ENCODE peak calls at places on chromosomes 11 and 22, in six cellular contexts. One of them, this sample, is unnamed.

GRCh38 chr22:33470456-33470855 is 412.3 kb upstream of the SYN3 start:
- DNase-seq in endothelial cell of umbilical vein: no peak
- DNase-seq in pancreas: no peak
- DNase-seq in right atrium auricular region: no peak
- DNase-seq in IMR-90: no peak
- DNase-seq in CD4-positive, alpha-beta T cell: no peak
- DNase-seq in this sample: no peak

GRCh38 chr11:16844268-16844667 is 105.8 kb downstream of the C11orf58 start:
- DNase-seq in endothelial cell of umbilical vein: no peak
- DNase-seq in pancreas: no peak
- DNase-seq in right atrium auricular region: no peak
- DNase-seq in IMR-90: no peak
- DNase-seq in CD4-positive, alpha-beta T cell: no peak
- DNase-seq in this sample: no peak

GRCh38 chr11:12862761-12863469 is 146.2 kb upstream of the RASSF10 start:
- DNase-seq in endothelial cell of umbilical vein: peak
- DNase-seq in pancreas: no peak
- DNase-seq in right atrium auricular region: no peak
- DNase-seq in IMR-90: peak
- DNase-seq in CD4-positive, alpha-beta T cell: no peak
- DNase-seq in this sample: peak

GRCh38 chr22:30889268-30889995 is 79.1 kb downstream of the MORC2 start:
- DNase-seq in endothelial cell of umbilical vein: no peak
- DNase-seq in pancreas: no peak
- DNase-seq in right atrium auricular region: no peak
- DNase-seq in IMR-90: no peak
- DNase-seq in CD4-positive, alpha-beta T cell: peak
- DNase-seq in this sample: no peak

GRCh38 chr22:31160328-31160978 is 471 bp downstream of the RNF185 start:
- DNase-seq in endothelial cell of umbilical vein: peak
- DNase-seq in pancreas: no peak
- DNase-seq in right atrium auricular region: no peak
- DNase-seq in IMR-90: peak
- DNase-seq in CD4-positive, alpha-beta T cell: no peak
- DNase-seq in this sample: no peak

GRCh38 chr11:26230021-26230420 is 101.9 kb upstream of the ANO3 start:
- DNase-seq in endothelial cell of umbilical vein: peak
- DNase-seq in pancreas: no peak
- DNase-seq in right atrium auricular region: no peak
- DNase-seq in IMR-90: peak
- DNase-seq in CD4-positive, alpha-beta T cell: no peak
- DNase-seq in this sample: no peak

GRCh38 chr11:34750692-34751405 is 130.0 kb downstream of the EHF start:
- DNase-seq in endothelial cell of umbilical vein: no peak
- DNase-seq in pancreas: no peak
- DNase-seq in right atrium auricular region: no peak
- DNase-seq in IMR-90: no peak
- DNase-seq in CD4-positive, alpha-beta T cell: no peak
- DNase-seq in this sample: no peak

GRCh38 chr11:48005878-48006277 is 25.5 kb downstream of the PTPRJ start:
- DNase-seq in endothelial cell of umbilical vein: no peak
- DNase-seq in pancreas: no peak
- DNase-seq in right atrium auricular region: no peak
- DNase-seq in IMR-90: no peak
- DNase-seq in CD4-positive, alpha-beta T cell: no peak
- DNase-seq in this sample: no peak

GRCh38 chr11:113431746-113432145 is 43.5 kb downstream of the DRD2 start:
- DNase-seq in endothelial cell of umbilical vein: no peak
- DNase-seq in pancreas: no peak
- DNase-seq in right atrium auricular region: no peak
- DNase-seq in IMR-90: no peak
- DNase-seq in CD4-positive, alpha-beta T cell: no peak
- DNase-seq in this sample: no peak

GRCh38 chr11:133541331-133542095 is 9.2 kb upstream of the OPCML start:
- DNase-seq in endothelial cell of umbilical vein: no peak
- DNase-seq in pancreas: no peak
- DNase-seq in right atrium auricular region: no peak
- DNase-seq in IMR-90: no peak
- DNase-seq in CD4-positive, alpha-beta T cell: no peak
- DNase-seq in this sample: no peak

GRCh38 chr22:38316340-38317236 is 645 bp downstream of the CSNK1E start:
- DNase-seq in endothelial cell of umbilical vein: peak
- DNase-seq in pancreas: peak
- DNase-seq in right atrium auricular region: no peak
- DNase-seq in IMR-90: peak
- DNase-seq in CD4-positive, alpha-beta T cell: peak
- DNase-seq in this sample: peak

GRCh38 chr11:5851002-5851401 is 6.5 kb downstream of the OR52E8 start:
- DNase-seq in endothelial cell of umbilical vein: no peak
- DNase-seq in pancreas: no peak
- DNase-seq in right atrium auricular region: no peak
- DNase-seq in IMR-90: no peak
- DNase-seq in CD4-positive, alpha-beta T cell: no peak
- DNase-seq in this sample: no peak

GRCh38 chr22:43953988-43954771 is 1.1 kb upstream of the SAMM50 start:
- DNase-seq in endothelial cell of umbilical vein: no peak
- DNase-seq in pancreas: no peak
- DNase-seq in right atrium auricular region: no peak
- DNase-seq in IMR-90: no peak
- DNase-seq in CD4-positive, alpha-beta T cell: no peak
- DNase-seq in this sample: no peak

GRCh38 chr22:20890975-20891374 is 26.2 kb upstream of the CRKL start:
- DNase-seq in endothelial cell of umbilical vein: no peak
- DNase-seq in pancreas: no peak
- DNase-seq in right atrium auricular region: no peak
- DNase-seq in IMR-90: no peak
- DNase-seq in CD4-positive, alpha-beta T cell: no peak
- DNase-seq in this sample: no peak

GRCh38 chr11:72587696-72588095 is 86.5 kb downstream of the PDE2A start:
- DNase-seq in endothelial cell of umbilical vein: no peak
- DNase-seq in pancreas: no peak
- DNase-seq in right atrium auricular region: no peak
- DNase-seq in IMR-90: no peak
- DNase-seq in CD4-positive, alpha-beta T cell: no peak
- DNase-seq in this sample: no peak

GRCh38 chr22:44337658-44338004 is 24.9 kb upstream of the SHISAL1 start:
- DNase-seq in endothelial cell of umbilical vein: no peak
- DNase-seq in pancreas: no peak
- DNase-seq in right atrium auricular region: peak
- DNase-seq in IMR-90: peak
- DNase-seq in CD4-positive, alpha-beta T cell: no peak
- DNase-seq in this sample: peak

GRCh38 chr11:36465449-36466163 is 44.5 kb downstream of the TRAF6 start:
- DNase-seq in endothelial cell of umbilical vein: no peak
- DNase-seq in pancreas: no peak
- DNase-seq in right atrium auricular region: no peak
- DNase-seq in IMR-90: peak
- DNase-seq in CD4-positive, alpha-beta T cell: no peak
- DNase-seq in this sample: no peak

GRCh38 chr11:130725417-130726233 is 190.7 kb downstream of the SNX19 start:
- DNase-seq in endothelial cell of umbilical vein: peak
- DNase-seq in pancreas: no peak
- DNase-seq in right atrium auricular region: no peak
- DNase-seq in IMR-90: peak
- DNase-seq in CD4-positive, alpha-beta T cell: no peak
- DNase-seq in this sample: no peak

GRCh38 chr11:64186205-64187165 is 514 bp downstream of the STIP1 start:
- DNase-seq in endothelial cell of umbilical vein: peak
- DNase-seq in pancreas: peak
- DNase-seq in right atrium auricular region: no peak
- DNase-seq in IMR-90: peak
- DNase-seq in CD4-positive, alpha-beta T cell: no peak
- DNase-seq in this sample: no peak

GRCh38 chr22:46578824-46579561 is 41.2 kb upstream of the GRAMD4 start:
- DNase-seq in endothelial cell of umbilical vein: no peak
- DNase-seq in pancreas: peak
- DNase-seq in right atrium auricular region: peak
- DNase-seq in IMR-90: peak
- DNase-seq in CD4-positive, alpha-beta T cell: no peak
- DNase-seq in this sample: no peak

GRCh38 chr11:7516488-7516887 is 2.7 kb downstream of the PPFIBP2 start:
- DNase-seq in endothelial cell of umbilical vein: no peak
- DNase-seq in pancreas: no peak
- DNase-seq in right atrium auricular region: no peak
- DNase-seq in IMR-90: no peak
- DNase-seq in CD4-positive, alpha-beta T cell: no peak
- DNase-seq in this sample: no peak

GRCh38 chr11:2462092-2462985 is 17.5 kb downstream of the KCNQ1 start:
- DNase-seq in endothelial cell of umbilical vein: no peak
- DNase-seq in pancreas: no peak
- DNase-seq in right atrium auricular region: peak
- DNase-seq in IMR-90: no peak
- DNase-seq in CD4-positive, alpha-beta T cell: no peak
- DNase-seq in this sample: no peak

GRCh38 chr11:31821779-31822574 is 10.9 kb upstream of the PAX6 start:
- DNase-seq in endothelial cell of umbilical vein: no peak
- DNase-seq in pancreas: no peak
- DNase-seq in right atrium auricular region: no peak
- DNase-seq in IMR-90: no peak
- DNase-seq in CD4-positive, alpha-beta T cell: no peak
- DNase-seq in this sample: no peak

GRCh38 chr11:42657169-42657568 is 654.6 kb upstream of the API5 start:
- DNase-seq in endothelial cell of umbilical vein: no peak
- DNase-seq in pancreas: no peak
- DNase-seq in right atrium auricular region: no peak
- DNase-seq in IMR-90: no peak
- DNase-seq in CD4-positive, alpha-beta T cell: no peak
- DNase-seq in this sample: no peak

GRCh38 chr11:78783846-78784245 is 209.2 kb upstream of the NARS2 start:
- DNase-seq in endothelial cell of umbilical vein: no peak
- DNase-seq in pancreas: no peak
- DNase-seq in right atrium auricular region: no peak
- DNase-seq in IMR-90: no peak
- DNase-seq in CD4-positive, alpha-beta T cell: no peak
- DNase-seq in this sample: no peak

GRCh38 chr11:21258414-21258813 is 589.0 kb downstream of the NELL1 start:
- DNase-seq in endothelial cell of umbilical vein: no peak
- DNase-seq in pancreas: no peak
- DNase-seq in right atrium auricular region: no peak
- DNase-seq in IMR-90: no peak
- DNase-seq in CD4-positive, alpha-beta T cell: no peak
- DNase-seq in this sample: no peak

GRCh38 chr11:21263026-21263425 is 593.6 kb downstream of the NELL1 start:
- DNase-seq in endothelial cell of umbilical vein: no peak
- DNase-seq in pancreas: no peak
- DNase-seq in right atrium auricular region: no peak
- DNase-seq in IMR-90: no peak
- DNase-seq in CD4-positive, alpha-beta T cell: no peak
- DNase-seq in this sample: no peak

GRCh38 chr11:21260101-21260500 is 590.7 kb downstream of the NELL1 start:
- DNase-seq in endothelial cell of umbilical vein: no peak
- DNase-seq in pancreas: no peak
- DNase-seq in right atrium auricular region: no peak
- DNase-seq in IMR-90: no peak
- DNase-seq in CD4-positive, alpha-beta T cell: no peak
- DNase-seq in this sample: no peak

GRCh38 chr11:21268036-21268435 is 598.6 kb downstream of the NELL1 start:
- DNase-seq in endothelial cell of umbilical vein: no peak
- DNase-seq in pancreas: no peak
- DNase-seq in right atrium auricular region: no peak
- DNase-seq in IMR-90: no peak
- DNase-seq in CD4-positive, alpha-beta T cell: no peak
- DNase-seq in this sample: no peak

DNA sequence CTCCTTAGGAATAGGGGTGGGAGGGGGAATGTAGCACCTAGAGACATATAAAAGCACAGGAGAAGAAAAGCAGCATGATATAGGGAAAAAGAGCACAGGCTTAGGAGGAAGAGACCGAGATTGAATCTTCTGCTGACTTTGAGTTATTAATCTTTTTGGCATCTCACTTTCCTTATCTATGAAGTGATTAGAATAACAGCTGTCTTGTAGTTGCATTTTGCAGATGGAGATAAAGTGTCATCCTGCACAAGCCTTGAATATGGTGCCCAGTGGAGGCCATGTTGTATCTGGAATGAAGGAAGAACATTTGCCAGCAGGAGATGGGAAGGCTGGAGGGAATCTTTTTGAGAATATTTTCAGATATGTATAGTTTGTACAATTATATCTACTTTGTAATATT is 594.7 kb downstream of the NELL1 start:
- DNase-seq in endothelial cell of umbilical vein: no peak
- DNase-seq in pancreas: no peak
- DNase-seq in right atrium auricular region: no peak
- DNase-seq in IMR-90: no peak
- DNase-seq in CD4-positive, alpha-beta T cell: no peak
- DNase-seq in this sample: no peak
- H3K27ac ChIP-seq in endothelial cell of umbilical vein: no peak
- H3K27ac ChIP-seq in pancreas: no peak
- H3K27ac ChIP-seq in right atrium auricular region: no peak
- H3K27ac ChIP-seq in IMR-90: no peak
- H3K27ac ChIP-seq in CD4-positive, alpha-beta T cell: no peak
- H3K27ac ChIP-seq in this sample: no peak

GRCh38 chr22:37283393-37283937 is 1.2 kb downstream of the CYTH4 start:
- DNase-seq in endothelial cell of umbilical vein: no peak
- DNase-seq in pancreas: no peak
- DNase-seq in right atrium auricular region: no peak
- DNase-seq in IMR-90: no peak
- DNase-seq in CD4-positive, alpha-beta T cell: no peak
- DNase-seq in this sample: no peak
- H3K27ac ChIP-seq in endothelial cell of umbilical vein: no peak
- H3K27ac ChIP-seq in pancreas: no peak
- H3K27ac ChIP-seq in right atrium auricular region: peak
- H3K27ac ChIP-seq in IMR-90: no peak
- H3K27ac ChIP-seq in CD4-positive, alpha-beta T cell: peak
- H3K27ac ChIP-seq in this sample: peak

GRCh38 chr11:117075186-117075585 is 23.0 kb downstream of the SIK3 start:
- DNase-seq in endothelial cell of umbilical vein: no peak
- DNase-seq in pancreas: no peak
- DNase-seq in right atrium auricular region: no peak
- DNase-seq in IMR-90: no peak
- DNase-seq in CD4-positive, alpha-beta T cell: no peak
- DNase-seq in this sample: no peak

GRCh38 chr11:117072517-117073218 is 25.6 kb downstream of the SIK3 start:
- DNase-seq in endothelial cell of umbilical vein: peak
- DNase-seq in pancreas: no peak
- DNase-seq in right atrium auricular region: no peak
- DNase-seq in IMR-90: peak
- DNase-seq in CD4-positive, alpha-beta T cell: no peak
- DNase-seq in this sample: no peak

GRCh38 chr11:117073539-117073938 is 24.7 kb downstream of the SIK3 start:
- DNase-seq in endothelial cell of umbilical vein: no peak
- DNase-seq in pancreas: no peak
- DNase-seq in right atrium auricular region: no peak
- DNase-seq in IMR-90: no peak
- DNase-seq in CD4-positive, alpha-beta T cell: no peak
- DNase-seq in this sample: no peak

GRCh38 chr11:117071344-117071787 is 26.9 kb downstream of the SIK3 start:
- DNase-seq in endothelial cell of umbilical vein: peak
- DNase-seq in pancreas: no peak
- DNase-seq in right atrium auricular region: no peak
- DNase-seq in IMR-90: no peak
- DNase-seq in CD4-positive, alpha-beta T cell: no peak
- DNase-seq in this sample: no peak

GRCh38 chr11:117074122-117074521 is 24.1 kb downstream of the SIK3 start:
- DNase-seq in endothelial cell of umbilical vein: no peak
- DNase-seq in pancreas: no peak
- DNase-seq in right atrium auricular region: no peak
- DNase-seq in IMR-90: no peak
- DNase-seq in CD4-positive, alpha-beta T cell: no peak
- DNase-seq in this sample: no peak
- H3K27ac ChIP-seq in endothelial cell of umbilical vein: no peak
- H3K27ac ChIP-seq in pancreas: no peak
- H3K27ac ChIP-seq in right atrium auricular region: no peak
- H3K27ac ChIP-seq in IMR-90: no peak
- H3K27ac ChIP-seq in CD4-positive, alpha-beta T cell: no peak
- H3K27ac ChIP-seq in this sample: peak

GRCh38 chr11:1087961-1088926 is 13.6 kb downstream of the MUC2 start:
- DNase-seq in endothelial cell of umbilical vein: no peak
- DNase-seq in pancreas: peak
- DNase-seq in right atrium auricular region: no peak
- DNase-seq in IMR-90: no peak
- DNase-seq in CD4-positive, alpha-beta T cell: no peak
- DNase-seq in this sample: no peak
- H3K27ac ChIP-seq in endothelial cell of umbilical vein: no peak
- H3K27ac ChIP-seq in pancreas: no peak
- H3K27ac ChIP-seq in right atrium auricular region: no peak
- H3K27ac ChIP-seq in IMR-90: no peak
- H3K27ac ChIP-seq in CD4-positive, alpha-beta T cell: no peak
- H3K27ac ChIP-seq in this sample: no peak

This sample was measured in caudate nucleus.